ENCODE peak calls at places on chromosome X, in nine cellular contexts. One of them, this sample, is unnamed.

GRCh38 chrX:45126158-45126557 is 74.5 kb downstream of the DIPK2B start:
- DNase-seq in PC-9: no peak
- DNase-seq in CD4-positive, alpha-beta memory T cell: no peak
- DNase-seq in bronchial epithelial cell: no peak
- DNase-seq in PC-3: no peak
- DNase-seq in AG09309: no peak
- DNase-seq in HL-60: no peak
- DNase-seq in fibroblast of lung: no peak
- DNase-seq in mammary epithelial cell: no peak
- DNase-seq in this sample: no peak

GRCh38 chrX:139020793-139021192 is 309.3 kb upstream of the FGF13 start:
- DNase-seq in PC-9: no peak
- DNase-seq in CD4-positive, alpha-beta memory T cell: no peak
- DNase-seq in bronchial epithelial cell: no peak
- DNase-seq in PC-3: no peak
- DNase-seq in AG09309: no peak
- DNase-seq in HL-60: peak; percentile 1
- DNase-seq in fibroblast of lung: no peak
- DNase-seq in mammary epithelial cell: no peak
- DNase-seq in this sample: no peak

GRCh38 chrX:153925739-153926593 is at the start of gene ARHGAP4:
- DNase-seq in PC-9: no peak
- DNase-seq in CD4-positive, alpha-beta memory T cell: peak; percentile 45
- DNase-seq in bronchial epithelial cell: no peak
- DNase-seq in PC-3: no peak
- DNase-seq in AG09309: no peak
- DNase-seq in HL-60: peak; percentile 57
- DNase-seq in fibroblast of lung: no peak
- DNase-seq in mammary epithelial cell: no peak
- DNase-seq in this sample: no peak

GRCh38 chrX:115324194-115324593 is 34.7 kb downstream of the LUZP4 start:
- DNase-seq in PC-9: peak; percentile 63
- DNase-seq in CD4-positive, alpha-beta memory T cell: no peak
- DNase-seq in bronchial epithelial cell: peak; percentile 66
- DNase-seq in PC-3: peak; percentile 54
- DNase-seq in AG09309: no peak
- DNase-seq in HL-60: no peak
- DNase-seq in fibroblast of lung: peak; percentile 39
- DNase-seq in mammary epithelial cell: peak; percentile 35
- DNase-seq in this sample: peak; percentile 51

GRCh38 chrX:136598631-136599030 is 49.3 kb upstream of the CD40LG start:
- DNase-seq in PC-9: no peak
- DNase-seq in CD4-positive, alpha-beta memory T cell: no peak
- DNase-seq in bronchial epithelial cell: no peak
- DNase-seq in PC-3: no peak
- DNase-seq in AG09309: no peak
- DNase-seq in HL-60: no peak
- DNase-seq in fibroblast of lung: no peak
- DNase-seq in mammary epithelial cell: peak; percentile 48
- DNase-seq in this sample: no peak

GRCh38 chrX:68571292-68572256 is 72.7 kb downstream of the YIPF6 start:
- DNase-seq in PC-9: peak; percentile 64
- DNase-seq in CD4-positive, alpha-beta memory T cell: no peak
- DNase-seq in bronchial epithelial cell: peak; percentile 90
- DNase-seq in PC-3: peak; percentile 86
- DNase-seq in AG09309: peak; percentile 28
- DNase-seq in HL-60: peak; percentile 53
- DNase-seq in fibroblast of lung: peak; percentile 82
- DNase-seq in mammary epithelial cell: peak; percentile 84
- DNase-seq in this sample: peak; percentile 23

GRCh38 chrX:53950130-53950733 is 94.0 kb downstream of the PHF8 start:
- DNase-seq in PC-9: no peak
- DNase-seq in CD4-positive, alpha-beta memory T cell: no peak
- DNase-seq in bronchial epithelial cell: peak; percentile 27
- DNase-seq in PC-3: no peak
- DNase-seq in AG09309: no peak
- DNase-seq in HL-60: no peak
- DNase-seq in fibroblast of lung: peak; percentile 9
- DNase-seq in mammary epithelial cell: no peak
- DNase-seq in this sample: no peak

GRCh38 chrX:74251006-74251930 is 52.7 kb upstream of the ZCCHC13 start:
- DNase-seq in PC-9: peak; percentile 58
- DNase-seq in CD4-positive, alpha-beta memory T cell: no peak
- DNase-seq in bronchial epithelial cell: peak; percentile 39
- DNase-seq in PC-3: peak; percentile 38
- DNase-seq in AG09309: peak; percentile 55
- DNase-seq in HL-60: peak; percentile 45
- DNase-seq in fibroblast of lung: peak; percentile 56
- DNase-seq in mammary epithelial cell: peak; percentile 50
- DNase-seq in this sample: peak; percentile 55

GRCh38 chrX:136147320-136147901 is at the start of gene FHL1:
- DNase-seq in PC-9: no peak
- DNase-seq in CD4-positive, alpha-beta memory T cell: peak; percentile 58
- DNase-seq in bronchial epithelial cell: no peak
- DNase-seq in PC-3: peak; percentile 40
- DNase-seq in AG09309: no peak
- DNase-seq in HL-60: no peak
- DNase-seq in fibroblast of lung: peak; percentile 31
- DNase-seq in mammary epithelial cell: no peak
- DNase-seq in this sample: peak; percentile 40

GRCh38 chrX:97402903-97403302 is 519.2 kb downstream of the RPA4 start:
- DNase-seq in PC-9: no peak
- DNase-seq in CD4-positive, alpha-beta memory T cell: no peak
- DNase-seq in bronchial epithelial cell: no peak
- DNase-seq in PC-3: no peak
- DNase-seq in AG09309: no peak
- DNase-seq in HL-60: no peak
- DNase-seq in fibroblast of lung: no peak
- DNase-seq in mammary epithelial cell: no peak
- DNase-seq in this sample: no peak

GRCh38 chrX:88284844-88285243 is 462.2 kb upstream of the CPXCR1 start:
- DNase-seq in PC-9: no peak
- DNase-seq in CD4-positive, alpha-beta memory T cell: no peak
- DNase-seq in bronchial epithelial cell: no peak
- DNase-seq in PC-3: peak; percentile 68
- DNase-seq in AG09309: no peak
- DNase-seq in HL-60: no peak
- DNase-seq in fibroblast of lung: no peak
- DNase-seq in mammary epithelial cell: no peak
- DNase-seq in this sample: no peak

GRCh38 chrX:71178908-71179307 is 34.3 kb downstream of the NLGN3 start:
- DNase-seq in PC-9: no peak
- DNase-seq in CD4-positive, alpha-beta memory T cell: peak; percentile 41
- DNase-seq in bronchial epithelial cell: peak; percentile 50
- DNase-seq in PC-3: peak; percentile 76
- DNase-seq in AG09309: peak; percentile 16
- DNase-seq in HL-60: no peak
- DNase-seq in fibroblast of lung: peak; percentile 52
- DNase-seq in mammary epithelial cell: peak; percentile 44
- DNase-seq in this sample: peak; percentile 73

GRCh38 chrX:134886201-134886600 is 104.6 kb upstream of the SMIM10 start:
- DNase-seq in PC-9: peak; percentile 98
- DNase-seq in CD4-positive, alpha-beta memory T cell: no peak
- DNase-seq in bronchial epithelial cell: peak; percentile 86
- DNase-seq in PC-3: peak; percentile 89
- DNase-seq in AG09309: no peak
- DNase-seq in HL-60: no peak
- DNase-seq in fibroblast of lung: peak; percentile 18
- DNase-seq in mammary epithelial cell: peak; percentile 71
- DNase-seq in this sample: peak; percentile 13

DNA sequence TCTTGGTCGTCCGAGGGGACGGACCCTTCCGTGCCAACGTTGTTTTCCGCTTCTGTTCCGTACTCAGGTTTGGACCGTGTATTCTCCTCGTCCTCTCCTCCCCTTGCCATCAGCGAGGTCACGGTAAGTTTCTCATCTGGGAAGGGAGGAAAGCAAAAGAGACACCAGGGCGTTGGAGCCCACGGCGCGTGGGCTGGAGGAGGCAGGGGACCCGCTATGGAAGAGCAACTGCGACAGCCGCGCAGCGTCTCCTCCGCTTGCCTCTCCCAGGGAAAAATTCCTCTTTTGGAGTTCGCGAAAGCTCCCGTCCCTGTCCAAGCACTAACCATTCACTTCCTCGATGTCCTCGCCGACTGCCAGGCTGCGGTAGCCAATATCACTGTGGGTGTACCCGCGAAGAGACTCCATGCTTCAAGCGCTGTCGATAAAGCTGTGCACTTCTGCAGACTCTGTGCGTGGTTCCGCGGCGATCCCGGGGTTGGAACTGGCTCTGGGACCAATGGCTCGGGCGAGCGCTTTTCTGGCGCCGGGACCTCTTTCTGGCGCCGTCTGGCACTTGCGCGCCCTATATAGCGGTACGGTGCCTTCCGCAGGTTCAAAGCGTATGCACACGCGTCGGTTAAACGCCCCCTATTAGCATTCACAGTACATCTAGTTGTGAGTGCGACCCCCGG is at the start of gene ESX1:
- DNase-seq in PC-9: no peak
- DNase-seq in CD4-positive, alpha-beta memory T cell: no peak
- DNase-seq in bronchial epithelial cell: peak; percentile 0
- DNase-seq in PC-3: no peak
- DNase-seq in AG09309: no peak
- DNase-seq in HL-60: no peak
- DNase-seq in fibroblast of lung: no peak
- DNase-seq in mammary epithelial cell: peak; percentile 30
- DNase-seq in this sample: no peak
- H3K4me3 ChIP-seq in PC-9: peak within 1 kb of the TSS; percentile 52
- H3K4me3 ChIP-seq in CD4-positive, alpha-beta memory T cell: peak within 1 kb of the TSS; percentile 9
- H3K4me3 ChIP-seq in bronchial epithelial cell: no peak within 1 kb of the TSS
- H3K4me3 ChIP-seq in PC-3: no peak within 1 kb of the TSS
- H3K4me3 ChIP-seq in AG09309: no peak within 1 kb of the TSS
- H3K4me3 ChIP-seq in HL-60: no peak within 1 kb of the TSS
- H3K4me3 ChIP-seq in fibroblast of lung: peak within 1 kb of the TSS; percentile 17
- H3K4me3 ChIP-seq in mammary epithelial cell: peak within 1 kb of the TSS; percentile 25
- H3K4me3 ChIP-seq in this sample: no peak within 1 kb of the TSS

DNA sequence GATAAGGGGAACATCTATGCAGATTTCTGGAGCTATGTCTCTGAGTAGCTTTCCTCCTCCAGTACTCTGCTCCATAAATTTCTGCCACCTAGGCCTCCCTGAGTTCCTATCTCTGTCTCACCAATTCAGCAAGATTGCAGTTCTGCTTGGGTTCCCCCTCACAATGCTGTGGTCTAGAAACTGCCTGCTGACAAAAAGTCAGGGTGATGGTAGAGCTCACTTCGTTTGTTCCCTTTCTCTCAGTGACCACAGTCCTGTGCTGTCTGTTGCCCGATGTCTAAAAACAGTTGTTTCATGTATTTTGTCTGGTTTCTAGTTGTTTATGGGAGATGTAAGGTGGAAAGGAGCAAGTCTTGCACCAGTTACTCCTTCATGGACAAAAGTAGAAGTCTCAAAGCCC is 41.1 kb downstream of the AMMECR1 start:
- DNase-seq in PC-9: no peak
- DNase-seq in CD4-positive, alpha-beta memory T cell: no peak
- DNase-seq in bronchial epithelial cell: no peak
- DNase-seq in PC-3: no peak
- DNase-seq in AG09309: no peak
- DNase-seq in HL-60: no peak
- DNase-seq in fibroblast of lung: no peak
- DNase-seq in mammary epithelial cell: no peak
- DNase-seq in this sample: no peak
- H3K4me3 ChIP-seq in PC-9: no peak overlapping the region
- H3K4me3 ChIP-seq in CD4-positive, alpha-beta memory T cell: no peak overlapping the region
- H3K4me3 ChIP-seq in bronchial epithelial cell: no peak overlapping the region
- H3K4me3 ChIP-seq in PC-3: no peak overlapping the region
- H3K4me3 ChIP-seq in AG09309: no peak overlapping the region
- H3K4me3 ChIP-seq in HL-60: no peak overlapping the region
- H3K4me3 ChIP-seq in fibroblast of lung: no peak overlapping the region
- H3K4me3 ChIP-seq in mammary epithelial cell: no peak overlapping the region
- H3K4me3 ChIP-seq in this sample: no peak overlapping the region

DNA sequence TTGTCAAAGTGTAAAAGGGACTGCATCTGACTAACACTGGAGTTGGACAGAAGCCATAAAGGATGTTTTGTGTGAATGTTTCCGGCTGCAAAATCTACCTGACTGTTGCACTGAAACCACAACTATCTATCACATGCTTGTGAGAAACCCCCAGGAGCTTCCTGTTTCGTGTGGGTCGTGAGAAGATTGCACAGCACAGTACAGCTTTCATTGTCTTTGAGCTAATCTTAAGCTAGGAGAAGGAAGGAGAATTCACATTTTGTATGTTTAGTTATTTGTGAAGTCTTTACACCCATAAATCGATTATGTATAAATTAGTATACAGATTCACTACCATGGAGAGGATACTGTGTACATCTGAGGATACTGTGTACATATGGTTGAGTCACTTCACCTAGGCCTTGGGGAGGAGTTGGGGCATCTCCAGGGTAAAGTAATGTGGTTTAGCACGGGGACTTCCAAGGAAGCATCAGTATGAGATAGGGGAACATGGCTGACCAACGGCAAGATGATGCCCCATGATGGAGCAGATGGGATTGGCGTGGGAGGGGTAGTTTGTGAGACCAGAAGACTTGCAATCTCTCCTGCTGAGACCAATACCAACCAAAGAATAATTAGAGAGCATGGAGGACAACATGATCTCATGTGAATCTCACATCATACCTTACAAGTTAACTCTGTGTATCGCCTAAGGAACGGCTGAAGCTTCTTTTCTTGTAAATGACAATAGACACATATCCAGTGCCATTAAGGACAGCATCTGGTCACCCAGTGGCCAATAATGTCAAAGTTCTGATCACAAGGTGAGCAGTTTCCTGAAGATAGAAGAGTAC is 43.1 kb upstream of the FAM9C start:
- DNase-seq in PC-9: peak; percentile 62
- DNase-seq in CD4-positive, alpha-beta memory T cell: peak; percentile 90
- DNase-seq in bronchial epithelial cell: peak; percentile 85
- DNase-seq in PC-3: peak; percentile 85
- DNase-seq in AG09309: no peak
- DNase-seq in HL-60: peak; percentile 67
- DNase-seq in fibroblast of lung: peak; percentile 75
- DNase-seq in mammary epithelial cell: peak; percentile 95
- DNase-seq in this sample: no peak
- H3K4me3 ChIP-seq in PC-9: no peak overlapping the region
- H3K4me3 ChIP-seq in CD4-positive, alpha-beta memory T cell: peak overlapping the region; percentile 21
- H3K4me3 ChIP-seq in bronchial epithelial cell: no peak overlapping the region
- H3K4me3 ChIP-seq in PC-3: no peak overlapping the region
- H3K4me3 ChIP-seq in AG09309: no peak overlapping the region
- H3K4me3 ChIP-seq in HL-60: no peak overlapping the region
- H3K4me3 ChIP-seq in fibroblast of lung: no peak overlapping the region
- H3K4me3 ChIP-seq in mammary epithelial cell: no peak overlapping the region
- H3K4me3 ChIP-seq in this sample: no peak overlapping the region

DNA sequence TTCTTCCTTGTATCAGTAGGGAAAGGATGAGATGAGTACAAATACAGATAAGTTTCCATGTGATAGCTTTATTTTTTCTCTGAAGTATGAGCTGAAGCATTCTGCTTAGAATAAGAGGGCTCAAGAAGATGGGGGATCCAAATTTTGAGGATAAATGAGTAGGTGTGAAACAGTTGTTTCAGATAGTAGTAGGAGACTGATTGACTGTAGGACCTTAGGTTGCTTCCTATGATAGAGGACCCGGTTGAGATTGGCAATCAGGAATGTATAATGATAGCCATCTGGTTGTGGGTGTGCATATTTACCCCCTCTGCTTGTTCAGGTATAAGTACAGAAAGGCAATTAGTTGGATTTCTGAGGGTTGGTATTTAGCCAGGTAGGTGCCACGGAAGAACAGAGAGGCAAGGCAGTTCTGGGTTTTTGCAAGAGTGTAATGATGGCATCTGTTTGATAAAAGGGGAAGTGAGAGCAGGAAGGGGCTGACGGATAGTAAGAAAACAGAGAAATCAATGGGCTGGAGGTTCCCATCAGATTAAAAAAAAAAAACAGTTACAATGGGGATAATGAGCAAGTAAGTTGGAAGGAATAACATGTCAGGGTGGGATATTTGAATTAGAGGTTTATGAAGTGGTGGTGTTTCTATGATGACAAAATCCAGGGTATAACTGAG is 13.7 kb downstream of the OCRL start:
- DNase-seq in PC-9: no peak
- DNase-seq in CD4-positive, alpha-beta memory T cell: no peak
- DNase-seq in bronchial epithelial cell: no peak
- DNase-seq in PC-3: no peak
- DNase-seq in AG09309: no peak
- DNase-seq in HL-60: no peak
- DNase-seq in fibroblast of lung: no peak
- DNase-seq in mammary epithelial cell: no peak
- DNase-seq in this sample: no peak
- H3K4me3 ChIP-seq in PC-9: no peak overlapping the region
- H3K4me3 ChIP-seq in CD4-positive, alpha-beta memory T cell: no peak overlapping the region
- H3K4me3 ChIP-seq in bronchial epithelial cell: no peak overlapping the region
- H3K4me3 ChIP-seq in PC-3: no peak overlapping the region
- H3K4me3 ChIP-seq in AG09309: no peak overlapping the region
- H3K4me3 ChIP-seq in HL-60: no peak overlapping the region
- H3K4me3 ChIP-seq in fibroblast of lung: no peak overlapping the region
- H3K4me3 ChIP-seq in mammary epithelial cell: no peak overlapping the region
- H3K4me3 ChIP-seq in this sample: no peak overlapping the region

This sample was measured in hepatocyte.